ENCODE peak calls at places on chromosome 14, in four cellular contexts. I is GM23338, S is SK-N-SH, Z is hepatocyte. P is an unnamed sample.

GRCh38 chr14:52741865-52742264 is 11.9 kb downstream of the STYX start:
- DNase-seq in I (no peak), S (no peak), Z (no peak), P (no peak)

GRCh38 chr14:86501611-86502010 is 971.7 kb downstream of the FLRT2 start:
- DNase-seq in I (no peak), S (no peak), Z (no peak), P (no peak)

GRCh38 chr14:32009221-32009620 is 67.9 kb upstream of the ARHGAP5 start:
- DNase-seq in I (no peak), S (no peak), Z (no peak), P (no peak)

GRCh38 chr14:52700701-52701172 is 5.4 kb upstream of the ERO1A start:
- DNase-seq in I (no peak), S (no peak), Z (peak; percentile 46), P (peak; percentile 66)

GRCh38 chr14:106436310-106436905 is 910.0 kb downstream of the TMEM121 start:
- DNase-seq in I (peak; percentile 39), S (no peak), Z (no peak), P (no peak)

GRCh38 chr14:79613625-79614024 is 597.7 kb downstream of the DIO2 start:
- DNase-seq in I (no peak), S (no peak), Z (no peak), P (no peak)

GRCh38 chr14:94906991-94907587 is 137.2 kb upstream of the GSC start:
- DNase-seq in I (no peak), S (no peak), Z (no peak), P (no peak)

GRCh38 chr14:22739423-22739822 is 27.1 kb upstream of the OXA1L start:
- DNase-seq in I (no peak), S (no peak), Z (no peak), P (no peak)

GRCh38 chr14:54396183-54396492 is 669 bp upstream of the CDKN3 start:
- DNase-seq in I (no peak), S (no peak), Z (no peak), P (no peak)

GRCh38 chr14:54202288-54202687 is 194.5 kb upstream of the CDKN3 start:
- DNase-seq in I (no peak), S (no peak), Z (no peak), P (no peak)

GRCh38 chr14:103889313-103890051 is 38.8 kb upstream of the TDRD9 start:
- DNase-seq in I (no peak), S (peak; percentile 35), Z (no peak), P (no peak)

GRCh38 chr14:75648066-75648838 is 12.4 kb downstream of the ERG28 start:
- DNase-seq in I (no peak), S (no peak), Z (peak; percentile 75), P (peak; percentile 54)

GRCh38 chr14:74018029-74018703 is 922 bp downstream of the ENTPD5 start:
- DNase-seq in I (no peak), S (no peak), Z (no peak), P (no peak)

GRCh38 chr14:88616697-88617096 is 53.9 kb downstream of the ZC3H14 start:
- DNase-seq in I (no peak), S (no peak), Z (no peak), P (no peak)

GRCh38 chr14:36316131-36316530 is 4.3 kb downstream of the MBIP start:
- DNase-seq in I (no peak), S (no peak), Z (no peak), P (no peak)

GRCh38 chr14:65748796-65749195 is 336.3 kb downstream of the FUT8 start:
- DNase-seq in I (no peak), S (no peak), Z (no peak), P (no peak)

GRCh38 chr14:29805415-29806123 is 122.1 kb downstream of the PRKD1 start:
- DNase-seq in I (no peak), S (no peak), Z (peak; percentile 67), P (no peak)

GRCh38 chr14:23299558-23299957 is 3.1 kb downstream of the PPP1R3E start:
- DNase-seq in I (no peak), S (no peak), Z (peak; percentile 68), P (no peak)

GRCh38 chr14:53620890-53621289 is 335.7 kb downstream of the BMP4 start:
- DNase-seq in I (no peak), S (no peak), Z (no peak), P (no peak)

GRCh38 chr14:81137316-81137715 is 83.4 kb downstream of the GTF2A1 start:
- DNase-seq in I (no peak), S (peak; percentile 24), Z (no peak), P (no peak)

GRCh38 chr14:22025884-22026283 is 352.3 kb upstream of the OR4E1 start:
- DNase-seq in I (no peak), S (no peak), Z (no peak), P (no peak)

GRCh38 chr14:31489680-31490079 is 1.8 kb upstream of the GPR33 start:
- DNase-seq in I (no peak), S (no peak), Z (no peak), P (no peak)

GRCh38 chr14:74599201-74599809 is 12.7 kb downstream of the LTBP2 start:
- DNase-seq in I (no peak), S (no peak), Z (peak; percentile 58), P (no peak)

GRCh38 chr14:99990268-99991170 is 74.7 kb upstream of the EVL start:
- DNase-seq in I (no peak), S (no peak), Z (no peak), P (no peak)

GRCh38 chr14:99212646-99213045 is 59.4 kb downstream of the BCL11B start:
- DNase-seq in I (no peak), S (no peak), Z (no peak), P (no peak)

GRCh38 chr14:61860294-61860918 is 98.2 kb downstream of the SNAPC1 start:
- DNase-seq in I (peak; percentile 82), S (peak; percentile 65), Z (peak; percentile 62), P (peak; percentile 23)

GRCh38 chr14:65080954-65081747 is 21.2 kb downstream of the MAX start:
- DNase-seq in I (no peak), S (no peak), Z (peak; percentile 86), P (no peak)

GRCh38 chr14:80996049-80996901 is 40.9 kb downstream of the TSHR start:
- DNase-seq in I (peak; percentile 60), S (peak; percentile 50), Z (peak; percentile 84), P (peak; percentile 66)

GRCh38 chr14:103846569-103847438 is 571 bp downstream of the PPP1R13B start:
- DNase-seq in I (peak; percentile 67), S (peak; percentile 80), Z (no peak), P (no peak)

GRCh38 chr14:20652996-20653975 is 11.8 kb upstream of the OR6S1 start:
- DNase-seq in I (peak; percentile 92), S (no peak), Z (peak; percentile 59), P (peak; percentile 91)

GRCh38 chr14:53531730-53532129 is 378.6 kb upstream of the DDHD1 start:
- DNase-seq in I (no peak), S (no peak), Z (no peak), P (no peak)

GRCh38 chr14:32514236-32514635 is 185.1 kb downstream of the AKAP6 start:
- DNase-seq in I (no peak), S (no peak), Z (no peak), P (no peak)

GRCh38 chr14:34981743-34982420 is 910 bp upstream of the SRP54 start:
- DNase-seq in I (peak; percentile 43), S (peak; percentile 22), Z (peak; percentile 53), P (peak; percentile 26)

GRCh38 chr14:99728981-99729451 is 44.9 kb downstream of the CYP46A1 start:
- DNase-seq in I (no peak), S (no peak), Z (no peak), P (no peak)

GRCh38 chr14:104665663-104666522 is 23.5 kb upstream of the INF2 start:
- DNase-seq in I (peak; percentile 54), S (no peak), Z (peak; percentile 54), P (peak; percentile 91)

GRCh38 chr14:45298427-45299117 is 45.6 kb upstream of the MIS18BP1 start:
- DNase-seq in I (no peak), S (no peak), Z (no peak), P (no peak)

GRCh38 chr14:104001003-104001402 is 58.7 kb upstream of the RD3L start:
- DNase-seq in I (peak; percentile 56), S (peak; percentile 47), Z (no peak), P (peak; percentile 12)

GRCh38 chr14:105709281-105710118 is 183.1 kb downstream of the TMEM121 start:
- DNase-seq in I (no peak), S (no peak), Z (no peak), P (no peak)

GRCh38 chr14:96267336-96267735 is 11.3 kb downstream of the BDKRB1 start:
- DNase-seq in I (no peak), S (peak; percentile 95), Z (peak; percentile 65), P (no peak)

GRCh38 chr14:96263347-96264199 is 7.6 kb downstream of the BDKRB1 start:
- DNase-seq in I (no peak), S (no peak), Z (no peak), P (no peak)

GRCh38 chr14:96264850-96265249 is 8.8 kb downstream of the BDKRB1 start:
- DNase-seq in I (peak; percentile 60), S (no peak), Z (no peak), P (no peak)

GRCh38 chr14:96264200-96264553 is 8.2 kb downstream of the BDKRB1 start:
- DNase-seq in I (no peak), S (no peak), Z (no peak), P (no peak)

DNA sequence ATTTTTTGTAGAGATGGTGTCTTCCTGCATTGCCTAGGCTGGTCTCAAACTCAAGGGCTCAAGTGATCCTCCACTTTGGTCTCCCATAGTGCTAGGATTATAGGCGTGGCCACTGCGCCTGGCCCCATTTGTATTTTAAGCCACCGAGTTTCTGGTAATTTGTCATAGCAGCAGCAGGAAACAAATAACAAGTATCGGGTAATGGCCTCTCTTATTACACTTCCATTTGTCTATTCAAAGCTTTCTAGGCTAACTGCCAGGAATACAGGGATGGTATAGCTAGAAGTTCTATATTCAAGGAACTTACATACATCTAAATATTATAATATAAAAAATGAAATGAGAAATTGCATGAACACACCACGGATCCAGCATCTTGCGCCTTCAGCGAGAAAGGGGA is 9.4 kb downstream of the BDKRB1 start:
- DNase-seq in I (no peak), S (no peak), Z (no peak), P (no peak)
- TF ChIP-seq EZH2phosphoT487 in I (no peak), S (no peak), Z (no peak), P (no peak)

GRCh38 chr14:92093320-92093719 is 13.1 kb downstream of the ATXN3 start:
- DNase-seq in I (peak; percentile 22), S (peak; percentile 36), Z (no peak), P (no peak)
- TF ChIP-seq EZH2phosphoT487 in I (no peak), S (no peak), Z (no peak), P (no peak)

DNA sequence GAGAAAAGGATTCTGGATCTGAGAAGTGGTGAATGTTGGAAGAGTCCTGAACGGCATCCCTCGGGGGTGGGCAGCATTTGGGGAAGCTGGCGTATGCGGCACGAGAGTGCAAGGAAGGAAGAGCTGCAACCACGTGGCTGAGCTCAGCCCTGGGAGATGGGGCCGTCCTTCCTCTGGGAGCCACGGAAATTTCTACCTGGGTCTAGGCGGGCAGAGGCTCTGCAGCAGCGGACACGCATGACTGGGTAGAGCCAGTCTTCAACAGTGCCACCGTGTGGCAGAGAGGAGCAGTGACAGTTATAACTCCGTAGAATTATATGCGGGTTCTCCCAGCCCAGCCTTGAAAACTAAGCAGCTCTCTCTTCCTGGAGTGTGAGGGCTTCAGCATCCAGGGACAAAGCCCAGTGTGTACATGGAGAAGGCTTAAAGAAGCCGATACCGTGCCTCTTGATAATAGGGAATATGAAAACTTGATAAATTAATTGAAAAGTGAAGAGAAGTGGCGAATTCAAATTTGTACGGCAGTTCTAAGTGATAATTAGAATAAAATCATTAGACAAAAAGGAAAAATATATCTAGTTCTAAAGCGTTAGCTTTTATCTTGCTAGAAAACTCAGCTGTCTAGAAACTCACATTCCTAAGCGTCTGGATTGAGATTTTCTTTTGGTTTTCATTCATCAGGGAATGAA is 82.9 kb upstream of the STXBP6 start:
- DNase-seq in I (peak; percentile 92), S (peak; percentile 61), Z (peak; percentile 90), P (no peak)
- TF ChIP-seq EZH2phosphoT487 in I (no peak), S (no peak), Z (no peak), P (no peak)

GRCh38 chr14:89813485-89814080 is 140.9 kb downstream of the EFCAB11 start:
- DNase-seq in I (peak; percentile 67), S (no peak), Z (peak; percentile 43), P (no peak)
- TF ChIP-seq EZH2phosphoT487 in I (no peak), S (no peak), Z (no peak), P (no peak)